ENCODE peak calls at places on chromosomes 2 and 18, in seven cellular contexts. B is adrenal gland, Q is lower lobe of right lung, X is AG09319, N is IMR-90, I is mesothelial cell of epicardium, D is DND-41. Y is an unnamed sample.

GRCh38 chr2:129256642-129257041 is 722.8 kb upstream of the RAB6C start:
- DNase-seq in N (no peak), I (no peak), X (no peak), D (no peak), Q (no peak), B (no peak), Y (no peak)

GRCh38 chr2:172288603-172289002 is 138.8 kb upstream of the ITGA6 start:
- DNase-seq in X (no peak), N (peak; percentile 47), D (peak; percentile 9), B (no peak), I (no peak), Q (no peak), Y (no peak)

GRCh38 chr2:63614983-63615945 is 26.5 kb downstream of the MDH1 start:
- DNase-seq in X (no peak), Q (no peak), N (peak; percentile 55), I (no peak), B (no peak), D (no peak), Y (no peak)

GRCh38 chr18:79644006-79644665 is 35.5 kb upstream of the CTDP1 start:
- DNase-seq in Q (peak; percentile 73), X (no peak), D (peak; percentile 77), I (peak; percentile 79), N (peak; percentile 47), B (peak; percentile 54), Y (peak; percentile 53)

GRCh38 chr2:127471286-127471983 is 53.2 kb downstream of the PROC start:
- DNase-seq in B (no peak), Q (no peak), X (no peak), N (no peak), I (no peak), D (no peak), Y (no peak)

GRCh38 chr2:176091329-176092258 is 927 bp upstream of the HOXD13 start:
- DNase-seq in N (no peak), I (no peak), D (no peak), B (no peak), X (no peak), Q (no peak), Y (no peak)

GRCh38 chr2:169221745-169222369 is 140.5 kb downstream of the LRP2 start:
- DNase-seq in I (no peak), B (no peak), X (no peak), N (no peak), Q (no peak), D (no peak), Y (no peak)

GRCh38 chr2:222714361-222715256 is 43.2 kb downstream of the MOGAT1 start:
- DNase-seq in X (no peak), N (no peak), B (no peak), I (no peak), D (no peak), Q (no peak), Y (no peak)

GRCh38 chr18:42048150-42048549 is 93.1 kb downstream of the PIK3C3 start:
- DNase-seq in N (peak; percentile 93), I (no peak), X (peak; percentile 58), D (no peak), B (peak; percentile 19), Q (no peak), Y (no peak)

Y was measured in NCI-H1930.